ENCODE peak calls at places on chromosomes 11 and 22, in six cellular contexts. One of them, this sample, is unnamed.

GRCh38 chr11:86134580-86135318 is 65.9 kb upstream of the PICALM start:
- DNase-seq in dermis microvascular lymphatic vessel endothelial cell: no peak
- DNase-seq in adipocyte: no peak
- DNase-seq in Caki2: no peak
- DNase-seq in heart left ventricle: no peak
- DNase-seq in stimulated activated CD4-positive, alpha-beta T cell treated with anti-CD3 and anti-CD28 coated beads, TNF-alpha, amount 100 ng/mL, for 1 hour: no peak
- DNase-seq in this sample: no peak

GRCh38 chr11:75413864-75414263 is 14.5 kb downstream of the RPS3 start:
- DNase-seq in dermis microvascular lymphatic vessel endothelial cell: no peak
- DNase-seq in heart left ventricle: no peak
- DNase-seq in stimulated activated CD4-positive, alpha-beta T cell treated with anti-CD3 and anti-CD28 coated beads, TNF-alpha, amount 100 ng/mL, for 1 hour: no peak
- DNase-seq in Caki2: no peak
- DNase-seq in adipocyte: no peak
- DNase-seq in this sample: no peak

GRCh38 chr11:25650319-25650718 is 681.6 kb upstream of the ANO3 start:
- DNase-seq in stimulated activated CD4-positive, alpha-beta T cell treated with anti-CD3 and anti-CD28 coated beads, TNF-alpha, amount 100 ng/mL, for 1 hour: no peak
- DNase-seq in adipocyte: no peak
- DNase-seq in heart left ventricle: no peak
- DNase-seq in Caki2: no peak
- DNase-seq in dermis microvascular lymphatic vessel endothelial cell: no peak
- DNase-seq in this sample: no peak

GRCh38 chr11:61747389-61748285 is 4.8 kb upstream of the MYRF start:
- DNase-seq in dermis microvascular lymphatic vessel endothelial cell: peak; percentile 26
- DNase-seq in heart left ventricle: peak; percentile 77
- DNase-seq in adipocyte: peak; percentile 75
- DNase-seq in stimulated activated CD4-positive, alpha-beta T cell treated with anti-CD3 and anti-CD28 coated beads, TNF-alpha, amount 100 ng/mL, for 1 hour: no peak
- DNase-seq in Caki2: peak; percentile 51
- DNase-seq in this sample: peak; percentile 87

GRCh38 chr22:19723165-19723989 is at the start of gene GP1BB:
- DNase-seq in stimulated activated CD4-positive, alpha-beta T cell treated with anti-CD3 and anti-CD28 coated beads, TNF-alpha, amount 100 ng/mL, for 1 hour: no peak
- DNase-seq in heart left ventricle: peak; percentile 74
- DNase-seq in Caki2: no peak
- DNase-seq in dermis microvascular lymphatic vessel endothelial cell: peak; percentile 47
- DNase-seq in adipocyte: no peak
- DNase-seq in this sample: no peak

GRCh38 chr11:312092-312816 is 1.6 kb upstream of the IFITM1 start:
- DNase-seq in heart left ventricle: no peak
- DNase-seq in stimulated activated CD4-positive, alpha-beta T cell treated with anti-CD3 and anti-CD28 coated beads, TNF-alpha, amount 100 ng/mL, for 1 hour: no peak
- DNase-seq in Caki2: no peak
- DNase-seq in dermis microvascular lymphatic vessel endothelial cell: no peak
- DNase-seq in adipocyte: no peak
- DNase-seq in this sample: no peak

GRCh38 chr11:2521681-2522630 is 77.1 kb downstream of the KCNQ1 start:
- DNase-seq in Caki2: no peak
- DNase-seq in dermis microvascular lymphatic vessel endothelial cell: no peak
- DNase-seq in stimulated activated CD4-positive, alpha-beta T cell treated with anti-CD3 and anti-CD28 coated beads, TNF-alpha, amount 100 ng/mL, for 1 hour: no peak
- DNase-seq in adipocyte: no peak
- DNase-seq in heart left ventricle: no peak
- DNase-seq in this sample: peak; percentile 16

GRCh38 chr11:8941341-8942103 is 1.3 kb downstream of the ASCL3 start:
- DNase-seq in heart left ventricle: no peak
- DNase-seq in stimulated activated CD4-positive, alpha-beta T cell treated with anti-CD3 and anti-CD28 coated beads, TNF-alpha, amount 100 ng/mL, for 1 hour: no peak
- DNase-seq in adipocyte: no peak
- DNase-seq in dermis microvascular lymphatic vessel endothelial cell: peak; percentile 38
- DNase-seq in Caki2: no peak
- DNase-seq in this sample: no peak

GRCh38 chr11:44149651-44150050 is 54.2 kb downstream of the EXT2 start:
- DNase-seq in stimulated activated CD4-positive, alpha-beta T cell treated with anti-CD3 and anti-CD28 coated beads, TNF-alpha, amount 100 ng/mL, for 1 hour: no peak
- DNase-seq in heart left ventricle: no peak
- DNase-seq in adipocyte: no peak
- DNase-seq in dermis microvascular lymphatic vessel endothelial cell: no peak
- DNase-seq in Caki2: no peak
- DNase-seq in this sample: no peak

GRCh38 chr11:47980907-47981621 is 705 bp downstream of the PTPRJ start:
- DNase-seq in adipocyte: peak; percentile 83
- DNase-seq in stimulated activated CD4-positive, alpha-beta T cell treated with anti-CD3 and anti-CD28 coated beads, TNF-alpha, amount 100 ng/mL, for 1 hour: no peak
- DNase-seq in dermis microvascular lymphatic vessel endothelial cell: no peak
- DNase-seq in heart left ventricle: peak; percentile 42
- DNase-seq in Caki2: no peak
- DNase-seq in this sample: peak; percentile 58

GRCh38 chr11:110128161-110128560 is 35.0 kb downstream of the ZC3H12C start:
- DNase-seq in stimulated activated CD4-positive, alpha-beta T cell treated with anti-CD3 and anti-CD28 coated beads, TNF-alpha, amount 100 ng/mL, for 1 hour: no peak
- DNase-seq in adipocyte: peak; percentile 71
- DNase-seq in Caki2: no peak
- DNase-seq in dermis microvascular lymphatic vessel endothelial cell: no peak
- DNase-seq in heart left ventricle: no peak
- DNase-seq in this sample: no peak

GRCh38 chr11:71158936-71159335 is 93.4 kb downstream of the SHANK2 start:
- DNase-seq in Caki2: no peak
- DNase-seq in dermis microvascular lymphatic vessel endothelial cell: no peak
- DNase-seq in stimulated activated CD4-positive, alpha-beta T cell treated with anti-CD3 and anti-CD28 coated beads, TNF-alpha, amount 100 ng/mL, for 1 hour: no peak
- DNase-seq in adipocyte: no peak
- DNase-seq in heart left ventricle: no peak
- DNase-seq in this sample: no peak

GRCh38 chr11:100793525-100793924 is 106.4 kb downstream of the ARHGAP42 start:
- DNase-seq in dermis microvascular lymphatic vessel endothelial cell: peak; percentile 17
- DNase-seq in Caki2: no peak
- DNase-seq in stimulated activated CD4-positive, alpha-beta T cell treated with anti-CD3 and anti-CD28 coated beads, TNF-alpha, amount 100 ng/mL, for 1 hour: no peak
- DNase-seq in adipocyte: no peak
- DNase-seq in heart left ventricle: no peak
- DNase-seq in this sample: no peak

GRCh38 chr22:47148956-47149748 is 386.7 kb downstream of the TBC1D22A start:
- DNase-seq in dermis microvascular lymphatic vessel endothelial cell: no peak
- DNase-seq in stimulated activated CD4-positive, alpha-beta T cell treated with anti-CD3 and anti-CD28 coated beads, TNF-alpha, amount 100 ng/mL, for 1 hour: no peak
- DNase-seq in adipocyte: no peak
- DNase-seq in Caki2: no peak
- DNase-seq in heart left ventricle: no peak
- DNase-seq in this sample: no peak

This sample was measured in ovary.